ENCODE peak calls at places on chromosomes 11 and 22, in eight cellular contexts. Q, D, U, S, A, K, V and M are unnamed samples.
A peak's percentile ranks its signal among the peaks of the same experiment; 100 is the strongest.

GRCh38 chr11:104905271-104905670 is 7.0 kb upstream of the CASP12 start:
- DNase-seq in Q (no peak), D (peak; percentile 4), U (no peak), S (no peak), A (no peak), K (no peak), V (no peak), M (no peak)

GRCh38 chr11:13388741-13389140 is 74.3 kb downstream of the BTBD10 start:
- DNase-seq in Q (no peak), D (no peak), U (no peak), S (no peak), A (no peak), K (no peak), V (no peak), M (no peak)

GRCh38 chr11:20609727-20610707 is 10.6 kb downstream of the SLC6A5 start:
- DNase-seq in Q (peak; percentile 47), D (peak; percentile 41), U (peak; percentile 86), S (peak; percentile 62), A (peak; percentile 81), K (peak; percentile 92), V (peak; percentile 71), M (peak; percentile 74)

GRCh38 chr11:66967670-66968425 is 7.3 kb upstream of the C11orf86 start:
- DNase-seq in Q (no peak), D (no peak), U (no peak), S (no peak), A (peak; percentile 59), K (no peak), V (no peak), M (no peak)

GRCh38 chr22:28955817-28956216 is 72.4 kb downstream of the ZNRF3 start:
- DNase-seq in Q (no peak), D (no peak), U (no peak), S (peak; percentile 24), A (no peak), K (peak; percentile 70), V (no peak), M (no peak)

GRCh38 chr11:95556342-95557151 is 233.0 kb downstream of the FAM76B start:
- DNase-seq in Q (no peak), D (no peak), U (no peak), S (no peak), A (no peak), K (no peak), V (no peak), M (no peak)

GRCh38 chr22:37661160-37661924 is 2.8 kb downstream of the PDXP start:
- DNase-seq in Q (no peak), D (no peak), U (no peak), S (no peak), A (no peak), K (no peak), V (no peak), M (no peak)

GRCh38 chr11:14672635-14673034 is 29.0 kb downstream of the PDE3B start:
- DNase-seq in Q (no peak), D (no peak), U (no peak), S (no peak), A (no peak), K (no peak), V (no peak), M (no peak)

GRCh38 chr11:114082767-114083181 is 23.3 kb downstream of the ZBTB16 start:
- DNase-seq in Q (no peak), D (no peak), U (peak; percentile 82), S (no peak), A (peak; percentile 55), K (peak; percentile 87), V (no peak), M (no peak)

GRCh38 chr11:68750197-68750987 is 928 bp downstream of the TESMIN start:
- DNase-seq in Q (no peak), D (no peak), U (peak; percentile 85), S (peak; percentile 24), A (peak; percentile 37), K (no peak), V (no peak), M (no peak)

GRCh38 chr22:21712751-21713427 is 22.7 kb downstream of the YPEL1 start:
- DNase-seq in Q (peak; percentile 76), D (peak; percentile 68), U (no peak), S (peak; percentile 59), A (peak; percentile 58), K (peak; percentile 94), V (peak; percentile 70), M (peak; percentile 62)

GRCh38 chr11:70436501-70436860 is 38.2 kb downstream of the CTTN start:
- DNase-seq in Q (no peak), D (no peak), U (no peak), S (no peak), A (no peak), K (no peak), V (no peak), M (no peak)

GRCh38 chr11:70434813-70435300 is 36.5 kb downstream of the CTTN start:
- DNase-seq in Q (no peak), D (no peak), U (no peak), S (no peak), A (no peak), K (no peak), V (no peak), M (no peak)

GRCh38 chr11:70435361-70435760 is 37.0 kb downstream of the CTTN start:
- DNase-seq in Q (no peak), D (no peak), U (no peak), S (no peak), A (no peak), K (no peak), V (no peak), M (no peak)

GRCh38 chr11:70435765-70436500 is 37.6 kb downstream of the CTTN start:
- DNase-seq in Q (no peak), D (no peak), U (no peak), S (no peak), A (no peak), K (no peak), V (no peak), M (no peak)

GRCh38 chr11:70437111-70437784 is 38.9 kb downstream of the CTTN start:
- DNase-seq in Q (no peak), D (no peak), U (no peak), S (no peak), A (no peak), K (no peak), V (no peak), M (no peak)
- TF ChIP-seq POLR2A in Q (no peak), D (no peak), U (no peak), S (no peak), A (no peak), K (no peak), V (no peak), M (no peak)

GRCh38 chr11:46380340-46381045 is 976 bp upstream of the MDK start:
- DNase-seq in Q (peak; percentile 37), D (no peak), U (peak; percentile 92), S (peak; percentile 87), A (peak; percentile 85), K (peak; percentile 95), V (no peak), M (peak; percentile 86)
- TF ChIP-seq POLR2A in Q (no peak), D (no peak), U (no peak), S (peak; percentile 25), A (no peak), K (no peak), V (no peak), M (peak; percentile 5)

GRCh38 chr22:30268331-30268730 is 1.7 kb upstream of the OSM start:
- DNase-seq in Q (no peak), D (no peak), U (no peak), S (no peak), A (no peak), K (no peak), V (no peak), M (no peak)

GRCh38 chr22:30265131-30265720 is 1.4 kb downstream of the OSM start:
- DNase-seq in Q (no peak), D (no peak), U (peak; percentile 85), S (no peak), A (no peak), K (no peak), V (no peak), M (no peak)

GRCh38 chr22:30267382-30268302 is 991 bp upstream of the OSM start:
- DNase-seq in Q (no peak), D (no peak), U (peak; percentile 89), S (no peak), A (no peak), K (no peak), V (no peak), M (no peak)

GRCh38 chr22:30265851-30266444 is 703 bp downstream of the OSM start:
- DNase-seq in Q (no peak), D (no peak), U (peak; percentile 98), S (peak; percentile 73), A (peak; percentile 75), K (no peak), V (no peak), M (no peak)

GRCh38 chr22:30266445-30267381 is at the start of gene OSM:
- DNase-seq in Q (peak; percentile 45), D (no peak), U (peak; percentile 97), S (peak; percentile 74), A (peak; percentile 74), K (no peak), V (no peak), M (no peak)
- TF ChIP-seq POLR2A in Q (no peak), D (no peak), U (no peak), S (no peak), A (no peak), K (no peak), V (no peak), M (no peak)

GRCh38 chr11:2380807-2381350 is 3.8 kb downstream of the CD81 start:
- DNase-seq in Q (peak; percentile 75), D (no peak), U (peak; percentile 90), S (peak; percentile 70), A (peak; percentile 86), K (peak; percentile 95), V (no peak), M (no peak)
- TF ChIP-seq POLR2A in Q (no peak), D (no peak), U (no peak), S (peak; percentile 40), A (peak; percentile 79), K (no peak), V (no peak), M (no peak)